ENCODE peak calls at places on chromosomes 6 and 20, in six cellular contexts. K, C, W, Z, F and A are unnamed samples. For H3K36me3, the result is how much of the 10 kb centered on the place peaks cover.

GRCh38 chr20:20759132-20759531 is 46.7 kb upstream of the RALGAPA2 start:
- DNase-seq in K (no peak), F (no peak), C (no peak), Z (no peak), W (peak), A (no peak)

GRCh38 chr6:100176321-100176950 is 182.4 kb upstream of the MCHR2 start:
- DNase-seq in W (peak), Z (no peak), K (peak), C (no peak), F (peak), A (no peak)

GRCh38 chr6:125791151-125791819 is 525 bp downstream of the NCOA7 start:
- DNase-seq in F (peak), C (peak), W (peak), Z (no peak), K (peak), A (peak)

GRCh38 chr6:158797331-158798202 is 21.6 kb downstream of the EZR start:
- DNase-seq in W (no peak), K (no peak), Z (no peak), C (no peak), F (peak), A (no peak)

GRCh38 chr6:169966312-169967181 is 215.1 kb downstream of the ERMARD start:
- DNase-seq in Z (peak), K (no peak), F (no peak), C (no peak), W (no peak), A (peak)

GRCh38 chr6:170221753-170222400 is 69.0 kb downstream of the DLL1 start:
- DNase-seq in Z (peak), K (no peak), C (peak), W (no peak), F (no peak), A (peak)

GRCh38 chr20:53316221-53316937 is 277.3 kb downstream of the ZNF217 start:
- DNase-seq in W (no peak), C (no peak), F (no peak), K (no peak), Z (no peak), A (no peak)

GRCh38 chr6:53171605-53172467 is 23.2 kb upstream of the GCM1 start:
- DNase-seq in W (peak), Z (peak), C (peak), K (peak), F (peak), A (peak)

GRCh38 chr6:137768935-137769334 is 98.1 kb upstream of the TNFAIP3 start:
- DNase-seq in Z (no peak), W (no peak), F (no peak), C (no peak), K (no peak), A (no peak)

GRCh38 chr6:89260832-89261231 is 43.7 kb upstream of the GABRR1 start:
- DNase-seq in K (no peak), Z (no peak), F (no peak), C (no peak), W (peak), A (no peak)

GRCh38 chr20:53599039-53599362 is 5.4 kb upstream of the ZNF217 start:
- DNase-seq in Z (no peak), F (no peak), K (no peak), C (no peak), W (no peak), A (no peak)

GRCh38 chr6:158645064-158646022 is 800 bp upstream of the DYNLT1 start:
- DNase-seq in F (no peak), W (no peak), K (peak), C (no peak), Z (peak), A (no peak)

GRCh38 chr6:71621918-71622519 is 264.3 kb upstream of the RIMS1 start:
- DNase-seq in Z (no peak), C (no peak), F (peak), K (no peak), W (peak), A (no peak)

GRCh38 chr20:37333130-37333847 is 12.7 kb upstream of the SRC start:
- DNase-seq in C (no peak), K (no peak), F (no peak), Z (no peak), W (no peak), A (no peak)

GRCh38 chr6:109139109-109139508 is 43.8 kb downstream of the CEP57L1 start:
- DNase-seq in Z (no peak), W (no peak), K (peak), C (no peak), F (peak), A (no peak)

GRCh38 chr6:149436647-149437046 is 36.6 kb downstream of the SUMO4 start:
- DNase-seq in Z (no peak), C (no peak), W (no peak), K (no peak), F (no peak), A (no peak)

GRCh38 chr6:10721850-10722569 is 860 bp upstream of the TMEM14C start:
- DNase-seq in W (no peak), K (no peak), Z (no peak), C (no peak), F (no peak), A (no peak)

GRCh38 chr6:95797054-95797453 is 218.7 kb upstream of the FUT9 start:
- DNase-seq in F (no peak), Z (no peak), C (no peak), W (no peak), K (no peak), A (no peak)

GRCh38 chr20:9054176-9054575 is 14.7 kb upstream of the PLCB4 start:
- DNase-seq in C (no peak), F (peak), K (no peak), W (no peak), Z (no peak), A (no peak)

GRCh38 chr6:100880149-100880900 is 804 bp downstream of the ASCC3 start:
- DNase-seq in C (no peak), W (peak), F (peak), K (peak), Z (no peak), A (no peak)

GRCh38 chr6:47479156-47479541 is 1.6 kb downstream of the CD2AP start:
- DNase-seq in Z (no peak), K (no peak), F (peak), W (no peak), C (no peak), A (no peak)

GRCh38 chr20:19935842-19936241 is 81.3 kb upstream of the NAA20 start:
- DNase-seq in Z (no peak), W (no peak), C (no peak), K (peak), F (no peak), A (no peak)

GRCh38 chr6:33781105-33781975 is 7.6 kb downstream of the LEMD2 start:
- DNase-seq in Z (no peak), F (no peak), K (peak), W (peak), C (no peak), A (peak)

GRCh38 chr20:46765506-46765905 is 56.1 kb downstream of the SLC2A10 start:
- DNase-seq in Z (no peak), W (no peak), K (no peak), F (no peak), C (no peak), A (no peak)

GRCh38 chr6:143744593-143745151 is 66.9 kb downstream of the PHACTR2 start:
- DNase-seq in F (peak), Z (no peak), K (peak), W (no peak), C (no peak), A (no peak)

GRCh38 chr20:46731770-46732169 is 22.3 kb downstream of the SLC2A10 start:
- DNase-seq in F (no peak), C (no peak), W (no peak), K (no peak), Z (no peak), A (peak)

GRCh38 chr6:28758046-28758817 is 165.6 kb downstream of the TRIM27 start:
- DNase-seq in K (peak), C (no peak), Z (no peak), W (no peak), F (peak), A (peak)

GRCh38 chr6:40735126-40735920 is 148.2 kb upstream of the LRFN2 start:
- DNase-seq in F (no peak), C (no peak), W (no peak), Z (no peak), K (no peak), A (no peak)

DNA sequence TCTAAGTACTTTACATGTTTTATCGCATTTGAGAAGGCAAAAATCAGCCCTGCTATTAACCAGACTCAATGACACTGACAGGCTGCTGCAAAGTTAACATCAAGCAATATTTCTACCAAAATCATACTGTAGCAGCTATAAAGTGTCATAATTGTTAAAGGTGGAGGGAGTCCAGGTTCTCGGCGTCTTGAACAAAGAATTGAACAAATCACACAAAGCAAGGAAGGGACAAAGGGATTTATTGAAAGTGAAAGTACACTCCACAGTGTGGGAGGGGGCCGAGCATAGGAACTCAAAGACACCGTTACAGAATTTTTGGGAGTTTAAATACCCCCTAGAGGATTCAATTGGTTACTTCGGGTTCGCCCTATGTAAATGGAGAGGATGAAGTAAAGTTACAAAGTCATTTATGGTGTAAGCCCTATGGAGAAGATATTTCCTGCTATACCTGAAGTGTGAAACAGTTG is 12.9 kb upstream of the ZNF391 start:
- DNase-seq in C (no peak), F (no peak), W (no peak), K (no peak), Z (no peak), A (no peak)
- H3K4me3 ChIP-seq in C (peak), F (peak), W (no peak), K (peak), Z (peak), A (peak)

GRCh38 chr20:49284818-49285217 is 7.0 kb upstream of the ZNFX1 start:
- DNase-seq in W (no peak), C (no peak), K (no peak), F (no peak), Z (no peak), A (no peak)
- H3K36me3 ChIP-seq in W (half or more), C (under half), K (half or more), F (half or more), Z (half or more), A (half or more)

GRCh38 chr20:38551056-38551626 is 29.9 kb upstream of the ADIG start:
- DNase-seq in F (no peak), Z (no peak), K (no peak), C (no peak), W (no peak), A (no peak)
- H3K4me3 ChIP-seq in F (no peak), Z (no peak), K (no peak), C (no peak), W (no peak), A (no peak)

GRCh38 chr6:83167726-83168278 is 25.3 kb downstream of the PGM3 start:
- DNase-seq in K (no peak), C (no peak), Z (no peak), F (no peak), W (no peak), A (no peak)

GRCh38 chr6:83168556-83168955 is 24.5 kb downstream of the PGM3 start:
- DNase-seq in C (no peak), Z (no peak), W (no peak), F (no peak), K (no peak), A (no peak)

GRCh38 chr6:83169096-83169495 is 24.0 kb downstream of the PGM3 start:
- DNase-seq in F (no peak), W (no peak), K (no peak), C (no peak), Z (no peak), A (no peak)

DNA sequence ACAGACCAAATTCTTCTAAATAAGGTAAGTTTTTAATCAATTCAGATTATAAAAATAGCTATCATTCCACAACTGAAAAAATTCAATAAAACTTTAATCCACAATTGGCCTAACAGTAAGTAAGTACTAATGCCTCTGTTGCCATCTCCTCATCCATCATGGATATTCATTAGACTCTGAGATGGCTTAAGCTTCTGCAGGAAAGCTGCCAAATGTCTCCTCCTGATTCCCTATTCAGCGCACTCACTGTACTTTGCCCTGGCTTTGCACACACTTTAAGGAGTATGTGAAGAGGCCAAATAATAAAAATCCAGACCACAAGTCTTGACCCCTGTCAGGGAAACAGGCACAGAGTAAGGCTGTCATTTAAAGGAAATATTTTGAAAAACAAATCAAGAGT is 23.6 kb downstream of the PGM3 start:
- DNase-seq in F (no peak), C (no peak), K (no peak), W (no peak), Z (no peak), A (no peak)
- H3K36me3 ChIP-seq in F (half or more), C (under half), K (under half), W (under half), Z (under half), A (under half)

DNA sequence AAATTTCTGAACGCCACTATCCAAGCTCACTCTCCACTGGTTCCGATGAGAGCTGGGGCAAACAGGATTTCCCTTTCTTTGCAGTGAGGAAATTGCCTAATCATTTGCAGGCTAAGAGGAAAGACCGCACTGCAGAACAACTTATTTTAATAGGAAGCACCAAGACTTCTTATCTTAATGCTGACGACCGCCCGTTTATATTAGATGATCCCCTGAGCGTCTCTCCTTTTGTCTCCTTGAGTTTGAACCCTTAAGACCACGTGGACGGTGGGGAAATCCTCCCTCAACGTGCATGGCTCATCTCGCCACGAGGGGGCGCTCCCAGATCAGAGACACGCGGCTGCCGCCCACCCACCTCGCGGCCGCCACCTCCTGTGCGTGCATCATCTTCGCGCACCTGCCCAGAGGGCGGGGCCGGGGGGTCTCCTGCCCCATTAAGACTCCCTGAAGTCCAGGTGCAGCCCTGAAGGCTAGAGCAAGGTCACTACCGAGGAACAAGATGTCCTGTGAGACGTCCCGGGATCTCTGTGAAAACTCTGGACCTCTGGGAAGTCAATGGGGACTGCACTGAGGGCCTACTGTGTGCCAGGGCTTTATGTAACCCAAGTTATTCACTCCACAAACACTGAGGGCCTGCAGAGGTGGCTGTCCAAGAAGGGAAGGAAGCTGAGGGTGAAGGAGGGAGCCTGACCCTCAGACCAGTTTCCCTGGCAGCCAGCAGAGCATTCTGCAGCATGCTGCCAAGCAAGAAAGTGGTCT is 28.2 kb downstream of the PDYN start:
- DNase-seq in Z (peak), W (peak), K (no peak), C (peak), F (peak), A (peak)
- H3K4me3 ChIP-seq in Z (peak), W (peak), K (no peak), C (peak), F (no peak), A (peak)

GRCh38 chr20:51768759-51769517 is 748 bp upstream of the ATP9A start:
- DNase-seq in C (peak), K (no peak), W (peak), Z (no peak), F (no peak), A (peak)
- H3K36me3 ChIP-seq in C (under half), K (under half), W (under half), Z (under half), F (under half), A (under half)

GRCh38 chr6:152151930-152152329 is 344.4 kb downstream of the ESR1 start:
- DNase-seq in F (no peak), W (no peak), C (no peak), Z (no peak), K (no peak), A (no peak)

GRCh38 chr6:152148412-152148811 is 340.9 kb downstream of the ESR1 start:
- DNase-seq in W (no peak), F (no peak), K (no peak), Z (no peak), C (no peak), A (no peak)

GRCh38 chr6:152147269-152147668 is 339.8 kb downstream of the ESR1 start:
- DNase-seq in W (no peak), F (no peak), K (no peak), C (no peak), Z (no peak), A (no peak)

GRCh38 chr6:152146385-152146784 is 338.9 kb downstream of the ESR1 start:
- DNase-seq in Z (no peak), C (no peak), F (peak), K (no peak), W (no peak), A (no peak)

GRCh38 chr6:152150196-152150595 is 342.7 kb downstream of the ESR1 start:
- DNase-seq in W (no peak), F (no peak), K (no peak), Z (no peak), C (no peak), A (no peak)
- H3K4me3 ChIP-seq in W (no peak), F (no peak), K (no peak), Z (no peak), C (no peak), A (no peak)